ENCODE peak calls at places on chromosome 5, in nine cellular contexts. D, M, T, I, A, R, L, X and W are unnamed samples.

GRCh38 chr5:74679968-74680367 is 5.1 kb upstream of the HEXB start:
- DNase-seq in D (no peak), M (no peak), T (no peak), I (no peak), A (no peak), R (no peak), L (no peak), X (no peak), W (no peak)

GRCh38 chr5:180648658-180649296 is 623 bp downstream of the FLT4 start:
- DNase-seq in D (peak), M (no peak), T (peak), I (peak), A (no peak), R (peak), L (peak), X (no peak), W (peak)

GRCh38 chr5:50300878-50301277 is 140.2 kb downstream of the EMB start:
- DNase-seq in D (no peak), M (no peak), T (no peak), I (peak), A (no peak), R (no peak), L (no peak), X (no peak), W (no peak)

GRCh38 chr5:83097582-83098265 is 20.4 kb downstream of the XRCC4 start:
- DNase-seq in D (no peak), M (peak), T (no peak), I (no peak), A (no peak), R (no peak), L (peak), X (no peak), W (no peak)

GRCh38 chr5:140633081-140633471 is at the start of gene CD14:
- DNase-seq in D (no peak), M (peak), T (no peak), I (peak), A (peak), R (no peak), L (no peak), X (no peak), W (no peak)

GRCh38 chr5:68383888-68384310 is 168.3 kb downstream of the PIK3R1 start:
- DNase-seq in D (no peak), M (no peak), T (no peak), I (no peak), A (peak), R (no peak), L (no peak), X (no peak), W (no peak)

GRCh38 chr5:3004361-3005080 is 253.0 kb upstream of the IRX2 start:
- DNase-seq in D (peak), M (no peak), T (no peak), I (no peak), A (no peak), R (no peak), L (no peak), X (no peak), W (no peak)

GRCh38 chr5:139523635-139524445 is 37.3 kb upstream of the UBE2D2 start:
- DNase-seq in D (no peak), M (no peak), T (no peak), I (no peak), A (no peak), R (no peak), L (no peak), X (no peak), W (no peak)

GRCh38 chr5:169350759-169351240 is 49.9 kb upstream of the SLIT3 start:
- DNase-seq in D (no peak), M (peak), T (no peak), I (peak), A (no peak), R (no peak), L (no peak), X (no peak), W (no peak)

GRCh38 chr5:78587775-78588291 is 60.7 kb downstream of the LHFPL2 start:
- DNase-seq in D (no peak), M (peak), T (no peak), I (no peak), A (no peak), R (no peak), L (no peak), X (no peak), W (no peak)

GRCh38 chr5:69048233-69048632 is 45.6 kb upstream of the SLC30A5 start:
- DNase-seq in D (no peak), M (no peak), T (no peak), I (peak), A (no peak), R (no peak), L (peak), X (no peak), W (no peak)

GRCh38 chr5:59301727-59302126 is 591.8 kb downstream of the PDE4D start:
- DNase-seq in D (no peak), M (no peak), T (no peak), I (no peak), A (no peak), R (no peak), L (no peak), X (no peak), W (no peak)

GRCh38 chr5:180423598-180423997 is 70.5 kb upstream of the GFPT2 start:
- DNase-seq in D (no peak), M (no peak), T (no peak), I (no peak), A (no peak), R (no peak), L (no peak), X (no peak), W (no peak)

GRCh38 chr5:58507715-58508114 is 16.5 kb downstream of the GAPT start:
- DNase-seq in D (no peak), M (no peak), T (no peak), I (no peak), A (no peak), R (no peak), L (no peak), X (no peak), W (no peak)

GRCh38 chr5:153896117-153896516 is 142.6 kb downstream of the FAM114A2 start:
- DNase-seq in D (no peak), M (peak), T (no peak), I (no peak), A (no peak), R (no peak), L (no peak), X (no peak), W (no peak)

GRCh38 chr5:28344803-28345433 is 1306.5 kb upstream of the CDH9 start:
- DNase-seq in D (no peak), M (no peak), T (no peak), I (peak), A (no peak), R (peak), L (peak), X (no peak), W (peak)

GRCh38 chr5:132009706-132010405 is 1.6 kb downstream of the ACSL6 start:
- DNase-seq in D (peak), M (no peak), T (peak), I (no peak), A (peak), R (no peak), L (no peak), X (no peak), W (peak)

GRCh38 chr5:52961238-52961637 is 27.9 kb upstream of the ITGA2 start:
- DNase-seq in D (no peak), M (no peak), T (no peak), I (no peak), A (no peak), R (no peak), L (no peak), X (no peak), W (no peak)

GRCh38 chr5:52963636-52964035 is 25.5 kb upstream of the ITGA2 start:
- DNase-seq in D (no peak), M (no peak), T (no peak), I (no peak), A (no peak), R (no peak), L (no peak), X (no peak), W (no peak)

GRCh38 chr5:52964138-52964537 is 25.0 kb upstream of the ITGA2 start:
- DNase-seq in D (no peak), M (peak), T (no peak), I (peak), A (no peak), R (no peak), L (no peak), X (no peak), W (no peak)
- TF ChIP-seq CTCF in D (no peak), M (no peak), T (no peak), I (peak), A (no peak), R (no peak), L (no peak), X (no peak), W (no peak)

GRCh38 chr5:112883192-112883591 is 22.1 kb downstream of the SRP19 start:
- DNase-seq in D (no peak), M (no peak), T (no peak), I (no peak), A (no peak), R (no peak), L (no peak), X (no peak), W (no peak)
- TF ChIP-seq CTCF in D (no peak), M (no peak), T (no peak), I (no peak), A (no peak), R (no peak), L (no peak), X (no peak), W (no peak)

GRCh38 chr5:108276187-108276586 is 105.7 kb downstream of the FBXL17 start:
- DNase-seq in D (no peak), M (no peak), T (no peak), I (no peak), A (no peak), R (no peak), L (no peak), X (no peak), W (no peak)

GRCh38 chr5:108280960-108281569 is 100.8 kb downstream of the FBXL17 start:
- DNase-seq in D (no peak), M (no peak), T (no peak), I (no peak), A (no peak), R (no peak), L (no peak), X (no peak), W (no peak)

GRCh38 chr5:108280248-108280647 is 101.7 kb downstream of the FBXL17 start:
- DNase-seq in D (no peak), M (no peak), T (no peak), I (no peak), A (no peak), R (no peak), L (no peak), X (no peak), W (no peak)

DNA sequence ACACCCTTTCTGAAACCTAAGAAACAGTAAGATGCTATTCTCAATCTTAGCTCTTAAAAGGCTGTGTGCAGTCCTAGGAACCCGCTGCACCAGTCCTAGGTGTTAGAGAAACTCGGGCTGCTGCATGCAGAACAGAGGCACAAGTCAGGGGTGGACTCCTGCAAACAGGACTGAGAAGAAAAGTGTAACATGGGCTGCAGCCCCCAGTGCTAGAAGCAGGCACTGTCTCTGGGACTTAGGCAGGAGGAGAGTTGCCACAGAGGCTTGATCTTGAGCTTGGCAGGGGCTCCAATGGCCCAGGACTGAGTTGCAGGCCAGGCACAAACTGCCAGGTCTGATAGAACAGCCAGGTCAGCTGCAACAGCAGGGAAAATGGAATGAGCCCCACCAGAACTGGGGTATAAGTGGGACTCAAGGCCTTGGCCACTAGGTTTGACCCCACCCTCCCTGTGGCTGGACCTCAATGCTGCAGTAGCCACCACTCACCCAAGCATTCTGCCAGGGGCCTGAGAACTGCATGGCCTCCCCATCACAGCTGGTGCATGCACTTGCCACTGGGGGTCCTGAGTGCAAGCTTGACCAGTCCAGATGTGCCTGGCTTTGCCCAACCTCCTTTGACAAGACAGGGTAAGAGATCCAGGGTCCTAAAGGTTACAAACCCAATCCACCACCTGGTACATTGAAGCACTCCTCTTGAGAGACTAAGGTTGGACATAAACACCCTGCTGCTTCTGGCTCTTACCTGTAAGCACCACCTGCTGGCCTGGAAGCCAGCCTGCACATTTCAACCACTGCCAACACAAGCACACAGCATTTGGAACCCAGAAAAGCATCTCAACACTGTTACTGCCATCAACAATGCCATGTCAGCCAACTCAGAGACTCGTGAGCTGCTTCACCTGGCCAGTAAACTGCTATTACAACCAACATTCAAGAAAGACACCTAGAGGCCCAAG is 103.3 kb downstream of the FBXL17 start:
- DNase-seq in D (no peak), M (no peak), T (no peak), I (peak), A (peak), R (no peak), L (no peak), X (no peak), W (no peak)
- TF ChIP-seq CTCF in D (no peak), M (no peak), T (no peak), I (no peak), A (no peak), R (no peak), L (no peak), X (no peak), W (no peak)

GRCh38 chr5:10198021-10198420 is 51.7 kb downstream of the ATPSCKMT start:
- DNase-seq in D (no peak), M (no peak), T (no peak), I (no peak), A (no peak), R (no peak), L (no peak), X (no peak), W (no peak)

GRCh38 chr5:10199700-10200099 is 50.0 kb downstream of the ATPSCKMT start:
- DNase-seq in D (no peak), M (peak), T (no peak), I (no peak), A (no peak), R (no peak), L (no peak), X (no peak), W (no peak)

GRCh38 chr5:10202089-10202753 is 47.5 kb downstream of the ATPSCKMT start:
- DNase-seq in D (no peak), M (no peak), T (no peak), I (no peak), A (no peak), R (no peak), L (no peak), X (no peak), W (no peak)

GRCh38 chr5:10201223-10201868 is 48.3 kb downstream of the ATPSCKMT start:
- DNase-seq in D (no peak), M (peak), T (no peak), I (no peak), A (no peak), R (peak), L (peak), X (no peak), W (no peak)
- TF ChIP-seq CTCF in D (peak), M (peak), T (no peak), I (no peak), A (no peak), R (peak), L (peak), X (no peak), W (peak)

GRCh38 chr5:119435436-119436132 is 16.7 kb upstream of the HSD17B4 start:
- DNase-seq in D (no peak), M (peak), T (peak), I (peak), A (peak), R (peak), L (peak), X (peak), W (no peak)

DNA sequence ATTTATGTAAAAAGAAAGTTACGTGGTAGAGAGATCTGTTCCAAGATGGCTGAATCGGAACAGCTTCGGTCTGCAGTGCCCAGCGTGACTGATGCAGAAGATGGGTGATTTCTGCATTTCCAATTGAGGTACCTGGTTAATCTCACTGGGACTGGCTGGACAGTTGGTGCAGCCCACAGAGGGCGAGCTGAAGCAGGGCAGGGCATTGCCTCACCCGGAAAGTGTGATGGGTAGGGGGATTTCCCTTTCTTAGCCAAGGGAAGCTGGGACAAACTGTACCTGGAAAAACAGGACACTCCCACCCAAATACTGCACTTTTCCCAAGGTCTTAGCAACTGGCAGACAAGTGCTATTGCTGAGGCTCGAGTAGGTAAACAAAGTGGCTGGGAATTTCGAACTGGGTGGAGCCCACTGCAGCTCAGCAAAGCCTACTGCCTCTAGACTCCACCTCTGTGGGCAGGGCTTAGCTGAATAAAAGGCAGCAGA is 13.1 kb upstream of the HSD17B4 start:
- DNase-seq in D (no peak), M (no peak), T (no peak), I (peak), A (peak), R (no peak), L (no peak), X (no peak), W (no peak)
- TF ChIP-seq CTCF in D (no peak), M (no peak), T (no peak), I (no peak), A (no peak), R (no peak), L (no peak), X (no peak), W (no peak)

DNA sequence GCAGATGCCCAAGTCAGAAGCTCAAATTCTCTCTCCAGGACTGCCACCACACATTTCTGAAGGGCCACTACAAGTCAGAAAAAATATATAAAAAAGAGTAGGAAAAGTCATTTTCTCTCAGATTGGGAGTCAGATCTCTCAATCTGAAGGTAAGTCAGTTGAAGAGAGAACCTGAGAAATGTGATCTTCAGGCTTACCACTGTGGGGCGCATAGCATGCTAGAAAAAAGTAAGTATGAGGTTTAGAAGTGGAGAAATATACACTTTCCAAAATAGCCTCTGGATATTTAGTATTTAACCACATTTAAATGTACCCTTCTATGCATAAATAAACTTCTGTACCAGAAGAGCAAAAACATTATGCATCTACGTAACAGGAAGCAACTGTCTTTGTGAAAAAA is 800.7 kb upstream of the CTNND2 start:
- DNase-seq in D (no peak), M (no peak), T (no peak), I (no peak), A (no peak), R (no peak), L (no peak), X (no peak), W (no peak)
- TF ChIP-seq CTCF in D (peak), M (no peak), T (no peak), I (no peak), A (no peak), R (peak), L (no peak), X (no peak), W (no peak)

GRCh38 chr5:136027316-136027715 is 1.5 kb upstream of the TGFBI start:
- DNase-seq in D (no peak), M (no peak), T (no peak), I (no peak), A (no peak), R (no peak), L (no peak), X (no peak), W (no peak)
- TF ChIP-seq CTCF in D (no peak), M (no peak), T (no peak), I (no peak), A (no peak), R (no peak), L (no peak), X (no peak), W (no peak)

DNA sequence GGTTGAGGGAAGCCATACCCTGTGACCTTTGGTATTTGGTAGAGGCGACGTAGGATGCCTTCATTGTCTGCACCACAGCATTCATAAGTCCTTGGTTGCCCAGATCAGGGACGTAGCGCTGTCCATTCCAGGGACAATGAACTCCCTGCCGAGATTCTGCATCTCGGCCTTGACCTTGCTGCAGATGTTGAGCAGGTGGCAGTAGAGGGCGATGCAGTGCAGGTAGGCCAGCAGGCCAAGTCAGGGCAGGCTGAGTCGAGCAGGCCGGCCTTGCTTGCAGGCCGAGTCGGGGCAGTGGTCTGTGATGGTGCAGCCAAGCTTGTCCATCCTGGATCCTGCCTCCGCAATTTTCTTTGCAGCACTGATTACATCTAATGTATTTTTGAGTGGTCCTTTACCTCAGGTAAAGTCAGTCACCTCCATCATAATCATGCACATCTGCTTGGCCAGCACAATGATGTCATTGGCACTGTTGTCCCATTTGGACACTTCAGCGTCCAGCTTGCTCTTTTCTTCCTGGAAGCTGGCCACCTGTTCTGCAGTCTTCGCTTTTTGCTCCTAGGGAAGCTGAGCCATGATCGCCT is 93.4 kb upstream of the CCDC112 start:
- DNase-seq in D (no peak), M (no peak), T (no peak), I (peak), A (no peak), R (peak), L (no peak), X (no peak), W (no peak)
- TF ChIP-seq CTCF in D (no peak), M (no peak), T (no peak), I (no peak), A (no peak), R (no peak), L (no peak), X (no peak), W (peak)

GRCh38 chr5:38258319-38259061 is at the start of gene EGFLAM:
- DNase-seq in D (peak), M (peak), T (no peak), I (peak), A (no peak), R (peak), L (peak), X (no peak), W (peak)
- TF ChIP-seq CTCF in D (peak), M (no peak), T (no peak), I (no peak), A (no peak), R (peak), L (peak), X (no peak), W (peak)